ENCODE peak calls at places on chromosomes 16 and 17, in six cellular contexts. C is fibroblast of mammary gland, T is anterior cingulate cortex, O is NCI-H1092 treated with DMSO at 0.1 percent for 48 hours, K is NCI-H2029, J is fibroblast of pulmonary artery. F is an unnamed sample.

GRCh38 chr16:50601341-50601740 is 53.1 kb downstream of the NKD1 start:
- DNase-seq in C (no peak), T (no peak), O (no peak), K (no peak), J (no peak), F (no peak)

GRCh38 chr17:7839890-7840260 is 5.9 kb downstream of the KDM6B start:
- DNase-seq in C (peak; percentile 48), T (no peak), O (no peak), K (no peak), J (no peak), F (peak; percentile 57)

GRCh38 chr17:56497132-56497531 is 96.4 kb upstream of the NOG start:
- DNase-seq in C (no peak), T (no peak), O (no peak), K (no peak), J (no peak), F (no peak)

GRCh38 chr16:2468725-2469398 is 2.2 kb upstream of the NTN3 start:
- DNase-seq in C (no peak), T (no peak), O (peak; percentile 96), K (peak; percentile 60), J (no peak), F (no peak)

GRCh38 chr17:81285179-81285878 is 9.8 kb downstream of the SLC38A10 start:
- DNase-seq in C (peak; percentile 64), T (peak; percentile 44), O (no peak), K (no peak), J (peak; percentile 42), F (no peak)

GRCh38 chr16:10150906-10151305 is 31.3 kb downstream of the GRIN2A start:
- DNase-seq in C (peak; percentile 7), T (no peak), O (no peak), K (no peak), J (no peak), F (no peak)

GRCh38 chr16:79801550-79802090 is 201.1 kb upstream of the MAF start:
- DNase-seq in C (peak; percentile 7), T (no peak), O (no peak), K (no peak), J (no peak), F (no peak)

GRCh38 chr17:17580662-17581470 is 10.6 kb downstream of the PEMT start:
- DNase-seq in C (peak; percentile 87), T (no peak), O (no peak), K (no peak), J (peak; percentile 9), F (no peak)

GRCh38 chr16:66326995-66327513 is 39.4 kb upstream of the CDH5 start:
- DNase-seq in C (no peak), T (no peak), O (peak; percentile 93), K (peak; percentile 68), J (no peak), F (peak; percentile 6)

GRCh38 chr17:65173284-65173793 is 36.2 kb downstream of the RGS9 start:
- DNase-seq in C (peak; percentile 63), T (no peak), O (peak; percentile 35), K (peak; percentile 22), J (peak; percentile 88), F (peak; percentile 7)

GRCh38 chr17:59435238-59435637 is 103.8 kb downstream of the YPEL2 start:
- DNase-seq in C (peak; percentile 90), T (no peak), O (no peak), K (no peak), J (peak; percentile 89), F (no peak)

GRCh38 chr17:74325376-74325742 is 667 bp upstream of the KIF19 start:
- DNase-seq in C (no peak), T (no peak), O (no peak), K (no peak), J (no peak), F (peak; percentile 36)

GRCh38 chr17:50361561-50362480 is 11.2 kb downstream of the MRPL27 start:
- DNase-seq in C (peak; percentile 77), T (peak; percentile 58), O (peak; percentile 10), K (no peak), J (peak; percentile 82), F (peak; percentile 81)

GRCh38 chr17:45086865-45087495 is 25.9 kb downstream of the NMT1 start:
- DNase-seq in C (no peak), T (no peak), O (no peak), K (no peak), J (no peak), F (no peak)

GRCh38 chr16:14300631-14301149 is 229.6 kb downstream of the MRTFB start:
- DNase-seq in C (peak; percentile 88), T (peak; percentile 54), O (peak; percentile 66), K (peak; percentile 52), J (peak; percentile 89), F (peak; percentile 51)

GRCh38 chr17:15123593-15124590 is 141.2 kb downstream of the PMP22 start:
- DNase-seq in C (peak; percentile 93), T (no peak), O (no peak), K (no peak), J (no peak), F (no peak)

F was measured in G401.